ENCODE peak calls at places on chromosomes 3 and 15, in eight cellular contexts. Q is T-helper 17 cell; K is ELR; X is AG08395; S is CD8-positive, alpha-beta memory T cell; L is LoVo; M is tibial artery; D is HTR-8/SVneo. Y is an unnamed sample.

GRCh38 chr3:174855002-174855401 is 4.1 kb upstream of the NAALADL2 start:
- DNase-seq in Q (no peak), K (no peak), X (no peak), S (no peak), L (no peak), M (no peak), D (no peak), Y (no peak)

GRCh38 chr3:9074079-9074478 is 110.8 kb upstream of the RAD18 start:
- DNase-seq in Q (no peak), K (no peak), X (peak; percentile 63), S (no peak), L (no peak), M (no peak), D (no peak), Y (no peak)

GRCh38 chr15:79769081-79769481 is 127.7 kb downstream of the MTHFS start:
- DNase-seq in Q (no peak), K (peak; percentile 48), X (peak; percentile 38), S (no peak), L (no peak), M (no peak), D (no peak), Y (no peak)

GRCh38 chr3:45038096-45038455 is 12.0 kb downstream of the CLEC3B start:
- DNase-seq in Q (no peak), K (no peak), X (no peak), S (no peak), L (no peak), M (no peak), D (no peak), Y (no peak)

GRCh38 chr15:57890878-57891277 is 174.6 kb downstream of the ALDH1A2 start:
- DNase-seq in Q (no peak), K (no peak), X (no peak), S (no peak), L (no peak), M (no peak), D (no peak), Y (no peak)

GRCh38 chr3:196406806-196407470 is 25.3 kb downstream of the UBXN7 start:
- DNase-seq in Q (no peak), K (peak; percentile 41), X (peak; percentile 85), S (no peak), L (no peak), M (no peak), D (peak; percentile 62), Y (no peak)

GRCh38 chr3:138460536-138461205 is 26.3 kb downstream of the ESYT3 start:
- DNase-seq in Q (no peak), K (no peak), X (no peak), S (no peak), L (no peak), M (no peak), D (no peak), Y (no peak)

GRCh38 chr15:71203573-71204444 is 88.5 kb downstream of the THSD4 start:
- DNase-seq in Q (no peak), K (no peak), X (peak; percentile 11), S (no peak), L (no peak), M (no peak), D (no peak), Y (no peak)

GRCh38 chr15:101358895-101359294 is 63.8 kb upstream of the SNRPA1 start:
- DNase-seq in Q (no peak), K (no peak), X (no peak), S (no peak), L (no peak), M (no peak), D (peak; percentile 62), Y (no peak)

GRCh38 chr3:29415824-29416223 is 135.0 kb downstream of the RBMS3 start:
- DNase-seq in Q (no peak), K (peak; percentile 25), X (no peak), S (no peak), L (no peak), M (no peak), D (no peak), Y (no peak)

GRCh38 chr3:142087676-142088075 is 61.7 kb downstream of the TFDP2 start:
- DNase-seq in Q (no peak), K (peak; percentile 89), X (peak; percentile 79), S (no peak), L (peak; percentile 65), M (no peak), D (no peak), Y (no peak)

GRCh38 chr15:72009207-72009606 is 108.7 kb downstream of the MYO9A start:
- DNase-seq in Q (no peak), K (no peak), X (no peak), S (no peak), L (peak; percentile 38), M (no peak), D (no peak), Y (no peak)

GRCh38 chr3:8443829-8444791 is 57.5 kb upstream of the LMCD1 start:
- DNase-seq in Q (no peak), K (peak; percentile 94), X (peak; percentile 96), S (no peak), L (peak; percentile 92), M (peak; percentile 89), D (peak; percentile 71), Y (no peak)

GRCh38 chr3:158785972-158786371 is 15.9 kb upstream of the MFSD1 start:
- DNase-seq in Q (no peak), K (no peak), X (no peak), S (no peak), L (no peak), M (no peak), D (no peak), Y (no peak)

GRCh38 chr15:98779463-98780071 is 131.2 kb downstream of the IGF1R start:
- DNase-seq in Q (peak; percentile 42), K (peak; percentile 72), X (peak; percentile 78), S (peak; percentile 46), L (peak; percentile 78), M (peak; percentile 58), D (peak; percentile 85), Y (peak; percentile 60)

GRCh38 chr15:56038015-56038414 is 44.6 kb upstream of the NEDD4 start:
- DNase-seq in Q (no peak), K (peak; percentile 68), X (no peak), S (no peak), L (no peak), M (no peak), D (no peak), Y (no peak)

GRCh38 chr15:90558182-90558581 is 28.5 kb downstream of the CRTC3 start:
- DNase-seq in Q (no peak), K (no peak), X (no peak), S (no peak), L (no peak), M (peak; percentile 71), D (no peak), Y (no peak)

GRCh38 chr3:119294889-119295769 is 946 bp downstream of the ARHGAP31 start:
- DNase-seq in Q (peak; percentile 29), K (peak; percentile 62), X (peak; percentile 24), S (peak; percentile 38), L (no peak), M (peak; percentile 36), D (peak; percentile 32), Y (peak; percentile 22)

GRCh38 chr3:136659253-136659652 is 92.9 kb downstream of the STAG1 start:
- DNase-seq in Q (no peak), K (peak; percentile 8), X (peak; percentile 53), S (no peak), L (no peak), M (no peak), D (no peak), Y (no peak)

GRCh38 chr15:83873966-83874365 is 220.0 kb downstream of the ADAMTSL3 start:
- DNase-seq in Q (no peak), K (no peak), X (no peak), S (no peak), L (no peak), M (no peak), D (no peak), Y (no peak)

GRCh38 chr3:69120879-69121464 is 1.4 kb downstream of the LMOD3 start:
- DNase-seq in Q (peak; percentile 37), K (peak; percentile 73), X (peak; percentile 66), S (peak; percentile 71), L (peak; percentile 75), M (peak; percentile 78), D (peak; percentile 53), Y (peak; percentile 90)

GRCh38 chr15:63633312-63633711 is 36.1 kb downstream of the FBXL22 start:
- DNase-seq in Q (no peak), K (no peak), X (no peak), S (no peak), L (no peak), M (no peak), D (no peak), Y (no peak)

GRCh38 chr15:67779160-67780111 is 45.9 kb upstream of the SKOR1 start:
- DNase-seq in Q (no peak), K (no peak), X (no peak), S (no peak), L (no peak), M (no peak), D (no peak), Y (no peak)

GRCh38 chr3:12495749-12496452 is 11.6 kb downstream of the TSEN2 start:
- DNase-seq in Q (no peak), K (peak; percentile 8), X (no peak), S (no peak), L (no peak), M (no peak), D (no peak), Y (no peak)

GRCh38 chr15:88651971-88652370 is 13.2 kb downstream of the ISG20 start:
- DNase-seq in Q (no peak), K (no peak), X (no peak), S (no peak), L (no peak), M (no peak), D (no peak), Y (peak; percentile 42)

GRCh38 chr3:11530153-11530721 is 113.5 kb downstream of the VGLL4 start:
- DNase-seq in Q (no peak), K (peak; percentile 79), X (peak; percentile 57), S (no peak), L (no peak), M (no peak), D (peak; percentile 56), Y (no peak)

GRCh38 chr3:9180764-9181117 is 68.7 kb downstream of the SRGAP3 start:
- DNase-seq in Q (no peak), K (no peak), X (no peak), S (no peak), L (no peak), M (peak; percentile 29), D (no peak), Y (no peak)

GRCh38 chr3:165459924-165460540 is 263.8 kb upstream of the SLITRK3 start:
- DNase-seq in Q (no peak), K (peak; percentile 39), X (no peak), S (no peak), L (peak; percentile 70), M (no peak), D (no peak), Y (no peak)

GRCh38 chr3:34365766-34366165 is 567.3 kb downstream of the PDCD6IP start:
- DNase-seq in Q (no peak), K (no peak), X (no peak), S (no peak), L (no peak), M (no peak), D (no peak), Y (no peak)

GRCh38 chr3:113535898-113536297 is 3.5 kb downstream of the SIDT1 start:
- DNase-seq in Q (no peak), K (peak; percentile 41), X (no peak), S (no peak), L (no peak), M (no peak), D (no peak), Y (no peak)

GRCh38 chr3:183315739-183316138 is 62.7 kb downstream of the B3GNT5 start:
- DNase-seq in Q (no peak), K (no peak), X (no peak), S (no peak), L (peak; percentile 33), M (no peak), D (no peak), Y (no peak)